ENCODE peak calls at places on chromosomes 4 and X, in five cellular contexts. G is heart right ventricle, I is body of pancreas, L is lower lobe of right lung, V is ovary. Y is an unnamed sample.

GRCh38 chrX:120115438-120115963 is at the start of gene RHOXF1:
- DNase-seq in G (no peak), I (no peak), L (no peak), V (no peak), Y (no peak)

GRCh38 chrX:29952016-29952415 is 263.3 kb upstream of the MAGEB2 start:
- DNase-seq in G (no peak), I (no peak), L (no peak), V (no peak), Y (no peak)

GRCh38 chr4:123050014-123050413 is 127.6 kb upstream of the NUDT6 start:
- DNase-seq in G (no peak), I (no peak), L (no peak), V (no peak), Y (no peak)

GRCh38 chrX:56763556-56764152 is 34.6 kb downstream of the NBDY start:
- DNase-seq in G (no peak), I (no peak), L (no peak), V (peak; percentile 82), Y (no peak)

GRCh38 chr4:143359794-143360193 is 23.1 kb downstream of the GAB1 start:
- DNase-seq in G (no peak), I (no peak), L (no peak), V (no peak), Y (no peak)

GRCh38 chr4:139651282-139652194 is 14.1 kb upstream of the MGST2 start:
- DNase-seq in G (peak; percentile 76), I (peak; percentile 84), L (peak; percentile 80), V (peak; percentile 92), Y (peak; percentile 87)

GRCh38 chrX:139759637-139760036 is 51.7 kb upstream of the MCF2 start:
- DNase-seq in G (no peak), I (no peak), L (no peak), V (no peak), Y (no peak)

GRCh38 chrX:120677017-120677652 is 47.3 kb upstream of the C1GALT1C1 start:
- DNase-seq in G (no peak), I (no peak), L (no peak), V (no peak), Y (no peak)

GRCh38 chrX:149717803-149718202 is 5.9 kb downstream of the MAGEA11 start:
- DNase-seq in G (no peak), I (no peak), L (no peak), V (no peak), Y (no peak)

GRCh38 chrX:129755779-129756650 is 17.2 kb downstream of the XPNPEP2 start:
- DNase-seq in G (no peak), I (no peak), L (no peak), V (no peak), Y (no peak)

GRCh38 chr4:34148322-34148908 is 2095.9 kb downstream of the ARAP2 start:
- DNase-seq in G (no peak), I (no peak), L (no peak), V (no peak), Y (no peak)

DNA sequence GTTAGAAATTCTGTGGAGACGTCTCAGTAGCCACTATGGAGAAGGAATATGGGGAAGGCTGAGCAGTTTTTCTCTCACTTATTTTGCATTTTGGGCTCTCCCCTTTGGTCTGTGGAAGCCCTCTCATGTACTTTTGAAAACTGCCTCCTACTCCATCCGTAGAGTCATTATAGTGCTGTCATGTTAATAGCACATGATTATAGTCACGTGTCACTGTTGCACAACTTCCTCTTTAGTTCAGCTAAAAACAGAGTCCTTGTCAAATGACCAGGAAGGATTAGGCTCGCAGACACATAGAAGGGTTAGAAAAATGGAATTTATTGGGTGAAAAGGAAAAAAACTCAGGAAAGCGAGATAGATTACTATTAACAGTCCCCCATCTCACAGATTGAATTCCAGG is 258.2 kb upstream of the CXorf51A start:
- DNase-seq in G (no peak), I (no peak), L (no peak), V (no peak), Y (no peak)
- H3K4me1 ChIP-seq in G (no peaks in the 10 kb centered on the region), I (no peaks in the 10 kb centered on the region), L (no peaks in the 10 kb centered on the region), V (no peaks in the 10 kb centered on the region), Y (no peaks in the 10 kb centered on the region)

DNA sequence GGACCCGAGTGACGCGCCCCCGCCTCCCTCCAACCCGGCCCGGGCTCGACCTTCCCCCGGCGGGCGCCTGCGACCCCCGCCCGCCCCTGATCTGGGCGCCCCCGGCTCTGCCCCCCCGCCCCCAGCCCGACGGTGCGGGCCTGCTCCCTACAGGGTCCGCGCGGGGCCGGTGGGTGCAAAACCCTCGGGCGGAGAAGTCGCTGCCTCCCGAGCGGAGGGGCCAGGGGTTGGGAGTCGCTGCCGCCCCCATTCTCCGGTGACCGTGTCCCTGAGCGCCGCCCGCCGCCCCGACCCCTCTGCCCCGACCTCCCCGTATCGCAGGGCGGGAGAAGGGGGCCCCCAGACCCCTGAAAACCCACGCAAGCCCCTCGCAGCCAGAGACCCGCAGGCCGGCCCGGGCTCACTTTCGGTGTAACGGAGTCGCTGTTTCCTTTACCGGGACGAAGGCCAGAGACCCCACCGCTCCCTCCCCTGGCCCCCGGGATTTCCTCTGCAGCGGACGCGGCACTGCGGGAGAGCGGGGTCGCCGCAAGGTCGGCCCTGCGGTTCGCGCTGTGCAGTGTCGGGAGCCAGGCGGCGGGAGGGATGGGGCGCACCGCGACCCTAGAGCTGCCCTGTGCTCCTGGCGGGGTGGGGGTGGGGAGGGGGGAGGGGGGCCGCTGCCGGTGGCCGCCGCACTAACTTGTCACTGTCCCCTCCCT is 729 bp upstream of the CPLX1 start:
- DNase-seq in G (no peak), I (peak; percentile 10), L (peak; percentile 38), V (no peak), Y (no peak)
- H3K27me3 ChIP-seq in G (peaks cover 12% of the 10 kb centered on the region), I (peaks cover 21% of the 10 kb centered on the region), L (peaks cover 72% of the 10 kb centered on the region), V (peaks cover 12% of the 10 kb centered on the region), Y (peaks cover 8% of the 10 kb centered on the region)

DNA sequence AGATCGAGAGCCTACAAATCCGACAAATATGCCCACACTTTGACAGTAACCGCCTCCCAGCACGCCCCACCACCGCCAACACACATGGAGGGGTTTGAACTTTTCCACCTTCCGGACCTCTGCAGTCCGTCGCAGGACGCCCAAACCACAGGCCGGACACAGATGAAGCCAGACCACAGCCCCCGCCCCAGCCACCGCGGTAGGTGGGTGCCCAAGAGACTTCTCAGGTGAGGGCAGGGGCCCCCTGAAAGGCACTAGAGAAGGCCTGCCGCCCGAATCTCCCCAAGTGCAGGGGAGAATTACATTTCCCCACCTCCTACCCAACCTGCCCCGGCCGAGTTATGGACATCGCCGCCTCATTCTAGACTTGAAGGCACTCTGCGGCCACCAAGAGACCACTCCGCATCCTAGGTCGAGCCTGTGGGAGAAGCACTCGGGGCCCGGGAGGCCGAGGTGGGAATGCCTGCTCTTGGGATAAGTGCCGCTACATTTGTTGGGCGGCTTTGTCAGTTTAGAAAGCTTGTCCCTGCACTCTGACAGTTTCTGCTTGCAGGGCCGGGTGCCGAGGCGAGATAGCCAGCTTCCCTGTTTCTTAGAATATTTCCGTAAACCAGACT is 21.5 kb downstream of the HAND2 start:
- DNase-seq in G (no peak), I (no peak), L (no peak), V (no peak), Y (peak; percentile 19)
- H3K4me1 ChIP-seq in G (peaks cover 13% of the 10 kb centered on the region), I (peaks cover 5% of the 10 kb centered on the region), L (peaks cover 26% of the 10 kb centered on the region), V (peaks cover 3% of the 10 kb centered on the region), Y (peaks cover 12% of the 10 kb centered on the region)

GRCh38 chrX:72016881-72017783 is 106.5 kb downstream of the NHSL2 start:
- DNase-seq in G (no peak), I (no peak), L (no peak), V (no peak), Y (no peak)
- H3K27me3 ChIP-seq in G (no peaks in the 10 kb centered on the region), I (no peaks in the 10 kb centered on the region), L (no peaks in the 10 kb centered on the region), V (no peaks in the 10 kb centered on the region), Y (no peaks in the 10 kb centered on the region)

GRCh38 chr4:80608285-80608980 is 272.9 kb downstream of the CFAP299 start:
- DNase-seq in G (no peak), I (no peak), L (no peak), V (no peak), Y (no peak)

GRCh38 chr4:80611366-80611765 is 275.8 kb downstream of the CFAP299 start:
- DNase-seq in G (no peak), I (no peak), L (no peak), V (no peak), Y (no peak)

GRCh38 chr4:80610845-80611244 is 275.3 kb downstream of the CFAP299 start:
- DNase-seq in G (no peak), I (no peak), L (no peak), V (no peak), Y (no peak)

GRCh38 chr4:80614319-80614718 is 278.8 kb downstream of the CFAP299 start:
- DNase-seq in G (no peak), I (no peak), L (no peak), V (no peak), Y (no peak)

DNA sequence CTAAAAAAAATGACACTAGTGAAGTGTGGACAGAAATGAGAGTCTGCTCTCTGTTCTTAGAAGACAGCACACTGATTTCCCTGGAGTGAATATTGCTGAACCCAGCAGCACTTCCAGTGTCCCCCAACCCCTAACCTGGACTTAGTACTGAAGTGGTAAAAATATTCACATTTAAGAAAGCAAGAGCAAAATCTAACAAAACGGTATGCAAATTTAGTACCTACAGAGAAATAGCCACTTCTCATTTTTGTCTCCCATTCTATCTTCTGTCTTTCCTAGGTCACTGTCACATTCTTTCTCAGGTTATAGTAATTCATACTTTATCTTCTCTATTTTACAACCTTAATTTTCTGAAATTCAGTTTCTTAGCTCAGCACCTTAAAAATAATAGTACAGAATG is 274.7 kb downstream of the CFAP299 start:
- DNase-seq in G (no peak), I (no peak), L (no peak), V (no peak), Y (no peak)
- H3K4me1 ChIP-seq in G (no peaks in the 10 kb centered on the region), I (peaks cover 5% of the 10 kb centered on the region), L (no peaks in the 10 kb centered on the region), V (no peaks in the 10 kb centered on the region), Y (no peaks in the 10 kb centered on the region)

GRCh38 chr4:153792893-153793227 is 4.0 kb upstream of the SFRP2 start:
- DNase-seq in G (no peak), I (no peak), L (no peak), V (no peak), Y (no peak)
- H3K27me3 ChIP-seq in G (peaks cover 39% of the 10 kb centered on the region), I (peaks cover 31% of the 10 kb centered on the region), L (peaks cover 76% of the 10 kb centered on the region), V (no peaks in the 10 kb centered on the region), Y (peaks cover 69% of the 10 kb centered on the region)